ENCODE peak calls at places on chromosomes 16 and 17, in ten cellular contexts. J is left ventricle myocardium inferior, I is transverse colon, M is stomach, K is ascending aorta, W is cardiac muscle cell, S is tibial nerve, Y is OCI-LY7, E is fibroblast of lung, D is neural progenitor cell. P is an unnamed sample. For H3K4me1, the result is how much of the 10 kb centered on the place peaks cover.

GRCh38 chr17:50647187-50647586 is 12.5 kb downstream of the ABCC3 start:
- DNase-seq in J (no peak), I (no peak), M (no peak), K (no peak), W (no peak), S (no peak), Y (no peak), E (no peak), D (no peak), P (no peak)

GRCh38 chr16:83068686-83069085 is 441.9 kb downstream of the CDH13 start:
- DNase-seq in J (no peak), I (no peak), M (no peak), K (no peak), W (peak), S (no peak), Y (no peak), E (peak), D (no peak), P (no peak)

GRCh38 chr17:43983515-43984411 is 20.7 kb upstream of the NAGS start:
- DNase-seq in J (no peak), I (peak), M (peak), K (no peak), W (no peak), S (no peak), Y (no peak), E (no peak), D (peak), P (no peak)

GRCh38 chr16:56371383-56371937 is 53.9 kb downstream of the AMFR start:
- DNase-seq in J (no peak), I (no peak), M (no peak), K (no peak), W (no peak), S (no peak), Y (no peak), E (no peak), D (no peak), P (no peak)

GRCh38 chr17:52673791-52674190 is 515.3 kb upstream of the CA10 start:
- DNase-seq in J (no peak), I (no peak), M (no peak), K (no peak), W (no peak), S (no peak), Y (no peak), E (no peak), D (no peak), P (no peak)

GRCh38 chr17:49913226-49914095 is 55.5 kb upstream of the DLX4 start:
- DNase-seq in J (no peak), I (no peak), M (no peak), K (no peak), W (peak), S (no peak), Y (no peak), E (peak), D (no peak), P (no peak)

GRCh38 chr17:67620636-67621035 is 97.1 kb upstream of the NOL11 start:
- DNase-seq in J (no peak), I (no peak), M (no peak), K (no peak), W (no peak), S (no peak), Y (no peak), E (no peak), D (no peak), P (no peak)

GRCh38 chr17:77649717-77650211 is 308.7 kb upstream of the TNRC6C start:
- DNase-seq in J (no peak), I (no peak), M (no peak), K (no peak), W (peak), S (no peak), Y (peak), E (peak), D (no peak), P (no peak)

GRCh38 chr17:53649201-53649600 is 173.5 kb upstream of the KIF2B start:
- DNase-seq in J (no peak), I (no peak), M (no peak), K (no peak), W (no peak), S (no peak), Y (no peak), E (no peak), D (no peak), P (no peak)

DNA sequence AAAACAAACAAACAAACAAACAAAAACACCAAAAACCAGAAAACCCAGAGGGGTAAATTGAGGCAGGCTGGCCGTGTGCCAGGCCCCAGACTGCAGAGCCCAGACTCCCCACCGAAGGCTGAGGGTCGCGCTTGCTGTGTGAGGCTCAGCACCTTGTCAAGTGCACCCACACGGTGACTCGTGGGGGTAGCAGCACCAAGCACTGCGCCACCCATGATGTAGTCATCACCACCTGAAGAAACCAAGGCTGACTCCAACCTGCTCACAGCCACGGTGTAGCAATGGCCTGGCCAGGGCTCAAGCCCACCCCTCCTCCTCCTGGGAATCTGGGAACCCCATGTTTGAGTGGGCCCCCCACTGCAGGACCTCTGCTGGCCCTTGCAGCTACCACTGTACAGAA is 11.9 kb downstream of the MCRIP1 start:
- DNase-seq in J (no peak), I (no peak), M (no peak), K (no peak), W (no peak), S (no peak), Y (no peak), E (no peak), D (no peak), P (no peak)
- H3K27ac ChIP-seq in J (peak), I (peak), M (peak), K (no peak), W (peak), S (no peak), Y (no peak), E (no peak), D (no peak), P (no peak)

GRCh38 chr16:23520500-23520899 is 10.2 kb upstream of the GGA2 start:
- DNase-seq in J (no peak), I (no peak), M (no peak), K (no peak), W (no peak), S (no peak), Y (peak), E (no peak), D (no peak), P (no peak)
- H3K4me1 ChIP-seq in J (under half), I (under half), M (under half), K (under half), W (under half), S (under half), Y (half or more), E (under half), D (under half), P (under half)

DNA sequence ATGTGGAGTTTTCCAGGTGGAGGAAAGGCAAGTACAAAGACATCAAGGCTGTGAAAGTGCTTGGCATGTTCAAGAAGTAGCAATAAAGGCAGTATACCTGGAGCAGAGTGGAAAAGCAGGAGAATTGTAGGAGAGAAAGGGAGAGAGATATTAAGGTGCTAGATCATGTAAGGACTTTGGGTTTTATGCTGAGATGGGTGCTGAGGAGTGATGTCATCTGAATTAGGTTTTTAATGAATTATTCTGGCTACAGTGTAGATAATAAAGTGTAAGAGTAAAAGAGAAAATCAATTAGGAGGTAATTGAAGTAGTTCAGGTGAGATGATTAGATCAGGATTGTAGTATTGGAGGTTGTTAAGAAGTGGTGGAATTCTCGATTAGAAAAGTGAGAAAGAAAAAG is 34.0 kb downstream of the NFAT5 start:
- DNase-seq in J (no peak), I (no peak), M (no peak), K (no peak), W (no peak), S (no peak), Y (no peak), E (no peak), D (no peak), P (no peak)
- H3K27ac ChIP-seq in J (no peak), I (no peak), M (no peak), K (no peak), W (no peak), S (no peak), Y (no peak), E (no peak), D (no peak), P (no peak)

GRCh38 chr16:3066440-3066748 is 954 bp downstream of the IL32 start:
- DNase-seq in J (no peak), I (no peak), M (no peak), K (no peak), W (no peak), S (no peak), Y (no peak), E (no peak), D (no peak), P (no peak)
- H3K4me1 ChIP-seq in J (under half), I (under half), M (under half), K (under half), W (under half), S (under half), Y (under half), E (under half), D (under half), P (under half)

GRCh38 chr17:28317965-28318758 is 838 bp upstream of the TMEM97 start:
- DNase-seq in J (no peak), I (no peak), M (no peak), K (no peak), W (peak), S (no peak), Y (peak), E (no peak), D (peak), P (no peak)
- H3K27ac ChIP-seq in J (peak), I (peak), M (peak), K (no peak), W (peak), S (no peak), Y (peak), E (no peak), D (peak), P (no peak)

GRCh38 chr16:68859827-68860226 is 16.5 kb downstream of the TANGO6 start:
- DNase-seq in J (no peak), I (no peak), M (no peak), K (no peak), W (no peak), S (no peak), Y (no peak), E (no peak), D (no peak), P (no peak)

GRCh38 chr16:68857479-68857878 is 14.1 kb downstream of the TANGO6 start:
- DNase-seq in J (no peak), I (no peak), M (no peak), K (no peak), W (no peak), S (no peak), Y (no peak), E (no peak), D (no peak), P (no peak)

GRCh38 chr16:68866933-68867332 is 23.6 kb downstream of the TANGO6 start:
- DNase-seq in J (no peak), I (no peak), M (no peak), K (no peak), W (no peak), S (no peak), Y (no peak), E (no peak), D (no peak), P (no peak)

GRCh38 chr16:68860978-68861892 is 17.9 kb downstream of the TANGO6 start:
- DNase-seq in J (no peak), I (no peak), M (no peak), K (no peak), W (no peak), S (no peak), Y (no peak), E (no peak), D (no peak), P (no peak)
- H3K4me1 ChIP-seq in J (under half), I (under half), M (under half), K (under half), W (under half), S (under half), Y (under half), E (under half), D (under half), P (under half)

GRCh38 chr17:55388842-55389241 is 32.8 kb downstream of the MMD start:
- DNase-seq in J (no peak), I (no peak), M (no peak), K (no peak), W (no peak), S (no peak), Y (no peak), E (no peak), D (peak), P (no peak)
- H3K27ac ChIP-seq in J (no peak), I (no peak), M (no peak), K (no peak), W (peak), S (peak), Y (no peak), E (no peak), D (peak), P (no peak)

GRCh38 chr16:89052191-89052787 is 41.4 kb upstream of the ACSF3 start:
- DNase-seq in J (no peak), I (peak), M (peak), K (no peak), W (no peak), S (no peak), Y (no peak), E (peak), D (no peak), P (no peak)
- H3K4me1 ChIP-seq in J (under half), I (under half), M (under half), K (under half), W (under half), S (under half), Y (under half), E (under half), D (under half), P (under half)

DNA sequence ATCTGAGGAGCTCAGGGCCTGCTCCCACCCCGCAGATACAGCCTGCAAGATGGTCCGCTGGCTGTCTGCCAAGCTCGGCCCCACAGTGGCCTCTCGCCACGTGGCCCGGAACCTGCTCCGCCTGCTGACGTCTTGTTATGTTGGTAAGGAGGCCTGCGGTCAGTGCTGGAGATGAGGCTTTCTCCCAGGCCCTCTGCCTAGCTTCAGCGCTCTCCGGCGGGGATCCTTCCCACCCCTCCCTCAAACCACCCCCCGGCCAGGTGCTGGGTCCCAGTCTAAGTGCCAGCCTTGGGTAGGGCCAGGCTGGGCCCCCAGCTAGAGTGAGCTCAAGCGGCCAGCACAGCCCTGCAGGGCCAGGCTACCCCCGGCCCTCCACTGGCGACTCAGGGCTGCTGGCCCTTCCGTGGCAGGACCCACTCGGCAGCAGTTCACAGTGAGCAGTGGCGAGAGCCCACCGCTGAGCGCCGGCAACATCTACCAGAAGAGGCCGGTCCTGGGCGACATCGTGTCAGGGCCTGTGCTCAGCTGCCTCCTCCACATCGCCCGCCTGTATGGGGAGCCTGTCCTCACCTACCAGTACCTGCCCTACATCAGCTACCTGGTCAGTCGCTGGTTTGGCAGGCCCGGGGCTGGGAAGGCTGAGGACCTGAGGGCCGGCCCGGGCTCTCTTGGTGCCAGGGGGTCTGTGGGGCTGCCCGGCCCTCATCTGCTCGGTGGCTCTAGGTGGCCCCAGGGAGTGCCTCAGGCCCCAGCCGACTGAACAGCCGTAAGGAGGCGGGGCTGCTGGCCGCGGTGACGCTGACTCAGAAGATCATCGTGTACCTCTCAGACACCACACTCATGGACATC is 6.1 kb downstream of the WDR81 start:
- DNase-seq in J (peak), I (peak), M (peak), K (no peak), W (peak), S (peak), Y (no peak), E (peak), D (no peak), P (no peak)
- H3K27ac ChIP-seq in J (peak), I (peak), M (peak), K (peak), W (no peak), S (peak), Y (no peak), E (peak), D (no peak), P (no peak)

P was measured in iPS DF 6.9.